ENCODE peak calls at places on chromosomes 5 and 9, in six cellular contexts. One of them, this sample, is unnamed.

GRCh38 chr9:91954841-91955471 is 4.9 kb upstream of the ROR2 start:
- DNase-seq in ELR: peak
- DNase-seq in DMS 273 treated with DMSO at 0.1 percent for 48 hours: peak
- DNase-seq in left colon: peak
- DNase-seq in left ventricle myocardium superior: no peak
- DNase-seq in HAP-1: peak
- DNase-seq in this sample: peak

GRCh38 chr5:126002222-126002897 is 420.8 kb upstream of the GRAMD2B start:
- DNase-seq in ELR: no peak
- DNase-seq in DMS 273 treated with DMSO at 0.1 percent for 48 hours: no peak
- DNase-seq in left colon: peak
- DNase-seq in left ventricle myocardium superior: peak
- DNase-seq in HAP-1: no peak
- DNase-seq in this sample: peak

GRCh38 chr9:87640385-87640795 is 85.5 kb upstream of the CTSL start:
- DNase-seq in ELR: no peak
- DNase-seq in DMS 273 treated with DMSO at 0.1 percent for 48 hours: no peak
- DNase-seq in left colon: no peak
- DNase-seq in left ventricle myocardium superior: no peak
- DNase-seq in HAP-1: no peak
- DNase-seq in this sample: peak

GRCh38 chr5:115774684-115775083 is 41.8 kb downstream of the CDO1 start:
- DNase-seq in ELR: no peak
- DNase-seq in DMS 273 treated with DMSO at 0.1 percent for 48 hours: peak
- DNase-seq in left colon: no peak
- DNase-seq in left ventricle myocardium superior: no peak
- DNase-seq in HAP-1: no peak
- DNase-seq in this sample: peak

GRCh38 chr5:89289604-89290003 is 406.6 kb upstream of the MEF2C start:
- DNase-seq in ELR: peak
- DNase-seq in DMS 273 treated with DMSO at 0.1 percent for 48 hours: no peak
- DNase-seq in left colon: no peak
- DNase-seq in left ventricle myocardium superior: no peak
- DNase-seq in HAP-1: no peak
- DNase-seq in this sample: peak

GRCh38 chr5:180343110-180343845 is 9.9 kb downstream of the GFPT2 start:
- DNase-seq in ELR: peak
- DNase-seq in DMS 273 treated with DMSO at 0.1 percent for 48 hours: no peak
- DNase-seq in left colon: no peak
- DNase-seq in left ventricle myocardium superior: no peak
- DNase-seq in HAP-1: peak
- DNase-seq in this sample: peak

GRCh38 chr5:160133071-160133917 is 14.0 kb upstream of the PWWP2A start:
- DNase-seq in ELR: no peak
- DNase-seq in DMS 273 treated with DMSO at 0.1 percent for 48 hours: no peak
- DNase-seq in left colon: peak
- DNase-seq in left ventricle myocardium superior: peak
- DNase-seq in HAP-1: peak
- DNase-seq in this sample: peak

GRCh38 chr5:154811653-154812465 is 38.5 kb downstream of the FAXDC2 start:
- DNase-seq in ELR: peak
- DNase-seq in DMS 273 treated with DMSO at 0.1 percent for 48 hours: no peak
- DNase-seq in left colon: peak
- DNase-seq in left ventricle myocardium superior: peak
- DNase-seq in HAP-1: peak
- DNase-seq in this sample: peak

GRCh38 chr5:89313804-89314588 is 431.0 kb upstream of the MEF2C start:
- DNase-seq in ELR: peak
- DNase-seq in DMS 273 treated with DMSO at 0.1 percent for 48 hours: peak
- DNase-seq in left colon: no peak
- DNase-seq in left ventricle myocardium superior: no peak
- DNase-seq in HAP-1: no peak
- DNase-seq in this sample: peak

GRCh38 chr9:34929506-34930102 is 28.5 kb upstream of the PHF24 start:
- DNase-seq in ELR: peak
- DNase-seq in DMS 273 treated with DMSO at 0.1 percent for 48 hours: no peak
- DNase-seq in left colon: no peak
- DNase-seq in left ventricle myocardium superior: no peak
- DNase-seq in HAP-1: peak
- DNase-seq in this sample: peak

GRCh38 chr5:135195267-135195603 is 161.2 kb upstream of the PITX1 start:
- DNase-seq in ELR: no peak
- DNase-seq in DMS 273 treated with DMSO at 0.1 percent for 48 hours: no peak
- DNase-seq in left colon: no peak
- DNase-seq in left ventricle myocardium superior: no peak
- DNase-seq in HAP-1: no peak
- DNase-seq in this sample: no peak

GRCh38 chr5:6773342-6774035 is 60.3 kb downstream of the TENT4A start:
- DNase-seq in ELR: no peak
- DNase-seq in DMS 273 treated with DMSO at 0.1 percent for 48 hours: no peak
- DNase-seq in left colon: no peak
- DNase-seq in left ventricle myocardium superior: no peak
- DNase-seq in HAP-1: no peak
- DNase-seq in this sample: peak

GRCh38 chr9:3850083-3850482 is 324.3 kb upstream of the RFX3 start:
- DNase-seq in ELR: no peak
- DNase-seq in DMS 273 treated with DMSO at 0.1 percent for 48 hours: no peak
- DNase-seq in left colon: no peak
- DNase-seq in left ventricle myocardium superior: no peak
- DNase-seq in HAP-1: peak
- DNase-seq in this sample: no peak

GRCh38 chr5:101036778-101037177 is 133.7 kb upstream of the ST8SIA4 start:
- DNase-seq in ELR: no peak
- DNase-seq in DMS 273 treated with DMSO at 0.1 percent for 48 hours: no peak
- DNase-seq in left colon: no peak
- DNase-seq in left ventricle myocardium superior: no peak
- DNase-seq in HAP-1: no peak
- DNase-seq in this sample: no peak

GRCh38 chr9:91424403-91425176 is 958 bp upstream of the NFIL3 start:
- DNase-seq in ELR: peak
- DNase-seq in DMS 273 treated with DMSO at 0.1 percent for 48 hours: peak
- DNase-seq in left colon: peak
- DNase-seq in left ventricle myocardium superior: peak
- DNase-seq in HAP-1: peak
- DNase-seq in this sample: peak

GRCh38 chr5:10059611-10060379 is 189.9 kb downstream of the ATPSCKMT start:
- DNase-seq in ELR: no peak
- DNase-seq in DMS 273 treated with DMSO at 0.1 percent for 48 hours: no peak
- DNase-seq in left colon: no peak
- DNase-seq in left ventricle myocardium superior: no peak
- DNase-seq in HAP-1: no peak
- DNase-seq in this sample: no peak

GRCh38 chr5:151262532-151262931 is 9.5 kb downstream of the GM2A start:
- DNase-seq in ELR: no peak
- DNase-seq in DMS 273 treated with DMSO at 0.1 percent for 48 hours: no peak
- DNase-seq in left colon: no peak
- DNase-seq in left ventricle myocardium superior: no peak
- DNase-seq in HAP-1: no peak
- DNase-seq in this sample: no peak

GRCh38 chr9:89579741-89580395 is 24.9 kb upstream of the GADD45G start:
- DNase-seq in ELR: no peak
- DNase-seq in DMS 273 treated with DMSO at 0.1 percent for 48 hours: no peak
- DNase-seq in left colon: no peak
- DNase-seq in left ventricle myocardium superior: no peak
- DNase-seq in HAP-1: no peak
- DNase-seq in this sample: no peak

GRCh38 chr5:135553688-135554462 is 18.1 kb upstream of the NEUROG1 start:
- DNase-seq in ELR: peak
- DNase-seq in DMS 273 treated with DMSO at 0.1 percent for 48 hours: peak
- DNase-seq in left colon: peak
- DNase-seq in left ventricle myocardium superior: no peak
- DNase-seq in HAP-1: peak
- DNase-seq in this sample: peak

GRCh38 chr9:137666505-137666809 is 47.7 kb downstream of the EHMT1 start:
- DNase-seq in ELR: no peak
- DNase-seq in DMS 273 treated with DMSO at 0.1 percent for 48 hours: no peak
- DNase-seq in left colon: no peak
- DNase-seq in left ventricle myocardium superior: peak
- DNase-seq in HAP-1: no peak
- DNase-seq in this sample: no peak

GRCh38 chr5:66477591-66477990 is 118.6 kb upstream of the MAST4 start:
- DNase-seq in ELR: no peak
- DNase-seq in DMS 273 treated with DMSO at 0.1 percent for 48 hours: no peak
- DNase-seq in left colon: no peak
- DNase-seq in left ventricle myocardium superior: peak
- DNase-seq in HAP-1: no peak
- DNase-seq in this sample: no peak

GRCh38 chr9:75642522-75642921 is 248.0 kb upstream of the PCSK5 start:
- DNase-seq in ELR: no peak
- DNase-seq in DMS 273 treated with DMSO at 0.1 percent for 48 hours: no peak
- DNase-seq in left colon: no peak
- DNase-seq in left ventricle myocardium superior: no peak
- DNase-seq in HAP-1: no peak
- DNase-seq in this sample: no peak

GRCh38 chr5:157478726-157479125 is 18.7 kb downstream of the NIPAL4 start:
- DNase-seq in ELR: no peak
- DNase-seq in DMS 273 treated with DMSO at 0.1 percent for 48 hours: no peak
- DNase-seq in left colon: no peak
- DNase-seq in left ventricle myocardium superior: no peak
- DNase-seq in HAP-1: no peak
- DNase-seq in this sample: no peak

GRCh38 chr9:36566813-36567217 is 5.9 kb upstream of the MELK start:
- DNase-seq in ELR: peak
- DNase-seq in DMS 273 treated with DMSO at 0.1 percent for 48 hours: no peak
- DNase-seq in left colon: peak
- DNase-seq in left ventricle myocardium superior: no peak
- DNase-seq in HAP-1: no peak
- DNase-seq in this sample: peak

GRCh38 chr5:92836861-92837755 is 743.9 kb downstream of the NR2F1-AS1 start:
- DNase-seq in ELR: peak
- DNase-seq in DMS 273 treated with DMSO at 0.1 percent for 48 hours: no peak
- DNase-seq in left colon: no peak
- DNase-seq in left ventricle myocardium superior: no peak
- DNase-seq in HAP-1: no peak
- DNase-seq in this sample: peak

GRCh38 chr5:78577051-78577807 is 71.3 kb downstream of the LHFPL2 start:
- DNase-seq in ELR: no peak
- DNase-seq in DMS 273 treated with DMSO at 0.1 percent for 48 hours: no peak
- DNase-seq in left colon: no peak
- DNase-seq in left ventricle myocardium superior: no peak
- DNase-seq in HAP-1: no peak
- DNase-seq in this sample: no peak

GRCh38 chr5:9283021-9283420 is 262.9 kb downstream of the SEMA5A start:
- DNase-seq in ELR: peak
- DNase-seq in DMS 273 treated with DMSO at 0.1 percent for 48 hours: no peak
- DNase-seq in left colon: no peak
- DNase-seq in left ventricle myocardium superior: no peak
- DNase-seq in HAP-1: no peak
- DNase-seq in this sample: peak

GRCh38 chr5:168314735-168315411 is 23.4 kb downstream of the WWC1 start:
- DNase-seq in ELR: peak
- DNase-seq in DMS 273 treated with DMSO at 0.1 percent for 48 hours: no peak
- DNase-seq in left colon: peak
- DNase-seq in left ventricle myocardium superior: no peak
- DNase-seq in HAP-1: no peak
- DNase-seq in this sample: peak

GRCh38 chr5:132050136-132050535 is 10.3 kb upstream of the IL3 start:
- DNase-seq in ELR: no peak
- DNase-seq in DMS 273 treated with DMSO at 0.1 percent for 48 hours: no peak
- DNase-seq in left colon: no peak
- DNase-seq in left ventricle myocardium superior: peak
- DNase-seq in HAP-1: no peak
- DNase-seq in this sample: no peak

GRCh38 chr5:33994845-33995244 is 10.4 kb upstream of the SLC45A2 start:
- DNase-seq in ELR: peak
- DNase-seq in DMS 273 treated with DMSO at 0.1 percent for 48 hours: no peak
- DNase-seq in left colon: no peak
- DNase-seq in left ventricle myocardium superior: no peak
- DNase-seq in HAP-1: no peak
- DNase-seq in this sample: peak

GRCh38 chr9:38347946-38348345 is 44.6 kb upstream of the ALDH1B1 start:
- DNase-seq in ELR: no peak
- DNase-seq in DMS 273 treated with DMSO at 0.1 percent for 48 hours: no peak
- DNase-seq in left colon: no peak
- DNase-seq in left ventricle myocardium superior: no peak
- DNase-seq in HAP-1: no peak
- DNase-seq in this sample: no peak

GRCh38 chr9:36297798-36298197 is 39.5 kb upstream of the GNE start:
- DNase-seq in ELR: no peak
- DNase-seq in DMS 273 treated with DMSO at 0.1 percent for 48 hours: no peak
- DNase-seq in left colon: no peak
- DNase-seq in left ventricle myocardium superior: no peak
- DNase-seq in HAP-1: no peak
- DNase-seq in this sample: no peak

GRCh38 chr9:137293482-137294090 is 8.5 kb downstream of the NRARP start:
- DNase-seq in ELR: no peak
- DNase-seq in DMS 273 treated with DMSO at 0.1 percent for 48 hours: no peak
- DNase-seq in left colon: peak
- DNase-seq in left ventricle myocardium superior: peak
- DNase-seq in HAP-1: no peak
- DNase-seq in this sample: no peak

GRCh38 chr9:20872340-20872977 is 159.0 kb downstream of the HACD4 start:
- DNase-seq in ELR: peak
- DNase-seq in DMS 273 treated with DMSO at 0.1 percent for 48 hours: no peak
- DNase-seq in left colon: no peak
- DNase-seq in left ventricle myocardium superior: no peak
- DNase-seq in HAP-1: no peak
- DNase-seq in this sample: peak